ENCODE peak calls at places on chromosomes 1 and 21, in four cellular contexts. W is AG04450, X is cardiac muscle cell, U is heart left ventricle. C is an unnamed sample.

GRCh38 chr1:33455537-33456301 is 16.7 kb upstream of the ZSCAN20 start:
- DNase-seq in W (peak), X (peak), U (peak), C (peak)

GRCh38 chr1:243658596-243659105 is 191.4 kb downstream of the AKT3 start:
- DNase-seq in W (no peak), X (no peak), U (no peak), C (no peak)

GRCh38 chr1:22410401-22410800 is 41.2 kb upstream of the ZBTB40 start:
- DNase-seq in U (no peak), X (no peak), W (no peak), C (no peak)

GRCh38 chr1:208272713-208273112 is 28.5 kb upstream of the PLXNA2 start:
- DNase-seq in W (no peak), U (no peak), X (peak), C (no peak)

GRCh38 chr21:43864313-43864805 is 664 bp upstream of the AGPAT3 start:
- DNase-seq in X (peak), U (peak), W (no peak), C (no peak)

GRCh38 chr1:211285196-211285595 is 26.0 kb downstream of the RCOR3 start:
- DNase-seq in W (no peak), X (no peak), U (no peak), C (no peak)

GRCh38 chr1:165907256-165907857 is 79.9 kb downstream of the UCK2 start:
- DNase-seq in W (no peak), U (no peak), X (no peak), C (no peak)

GRCh38 chr1:116558140-116558549 is 12.7 kb downstream of the CD58 start:
- DNase-seq in X (no peak), W (no peak), U (no peak), C (no peak)

GRCh38 chr1:230851291-230851691 is 17.0 kb downstream of the C1orf198 start:
- DNase-seq in W (no peak), U (no peak), X (peak), C (no peak)

GRCh38 chr1:196059210-196059609 is 549.0 kb downstream of the KCNT2 start:
- DNase-seq in X (no peak), U (no peak), W (no peak), C (no peak)

GRCh38 chr1:220281159-220281574 is 8.9 kb upstream of the RAB3GAP2 start:
- DNase-seq in U (no peak), W (no peak), X (no peak), C (no peak)

GRCh38 chr1:24393892-24394291 is 19.7 kb downstream of the STPG1 start:
- DNase-seq in X (no peak), U (no peak), W (no peak), C (no peak)

GRCh38 chr1:25526753-25527152 is 16.7 kb upstream of the LDLRAP1 start:
- DNase-seq in W (no peak), U (no peak), X (no peak), C (no peak)

GRCh38 chr1:154955718-154956513 is at the start of gene PBXIP1:
- DNase-seq in U (peak), W (no peak), X (peak), C (peak)

GRCh38 chr1:203867816-203868215 is 6.4 kb downstream of the SNRPE start:
- DNase-seq in X (no peak), U (no peak), W (no peak), C (no peak)

GRCh38 chr1:46408356-46409062 is 14.4 kb downstream of the FAAH start:
- DNase-seq in W (no peak), U (no peak), X (no peak), C (no peak)

GRCh38 chr1:168053681-168054080 is 83.0 kb downstream of the GPR161 start:
- DNase-seq in W (no peak), U (peak), X (peak), C (no peak)

GRCh38 chr1:12183095-12183794 is 16.5 kb downstream of the TNFRSF1B start:
- DNase-seq in X (no peak), U (no peak), W (no peak), C (no peak)

GRCh38 chr1:43396059-43396458 is 6.4 kb downstream of the SZT2 start:
- DNase-seq in U (no peak), X (no peak), W (no peak), C (no peak)

GRCh38 chr1:54606096-54606989 is 17.0 kb downstream of the FAM151A start:
- DNase-seq in X (no peak), U (no peak), W (no peak), C (no peak)

GRCh38 chr21:45138199-45139002 is 64.0 kb downstream of the ADARB1 start:
- DNase-seq in X (peak), W (no peak), U (peak), C (peak)

GRCh38 chr21:35217504-35218060 is 168.5 kb upstream of the RUNX1 start:
- DNase-seq in U (no peak), W (no peak), X (no peak), C (no peak)

GRCh38 chr1:208778417-208778816 is 534.2 kb upstream of the PLXNA2 start:
- DNase-seq in U (no peak), X (no peak), W (no peak), C (no peak)

GRCh38 chr21:26845066-26845749 is at the start of gene ADAMTS1:
- DNase-seq in X (peak), U (peak), W (peak), C (no peak)

GRCh38 chr1:153262462-153263157 is 3.1 kb downstream of the LORICRIN start:
- DNase-seq in W (no peak), U (no peak), X (no peak), C (no peak)

GRCh38 chr1:208803371-208803811 is 559.2 kb upstream of the PLXNA2 start:
- DNase-seq in X (peak), U (no peak), W (no peak), C (no peak)

GRCh38 chr1:232590742-232591082 is 39.2 kb downstream of the SIPA1L2 start:
- DNase-seq in X (no peak), W (no peak), U (no peak), C (no peak)

GRCh38 chr1:232587141-232588008 is 42.6 kb downstream of the SIPA1L2 start:
- DNase-seq in X (no peak), W (no peak), U (no peak), C (no peak)

GRCh38 chr1:232591344-232591743 is 38.6 kb downstream of the SIPA1L2 start:
- DNase-seq in W (no peak), U (no peak), X (no peak), C (no peak)

GRCh38 chr1:232589111-232589808 is 40.7 kb downstream of the SIPA1L2 start:
- DNase-seq in X (no peak), W (no peak), U (no peak), C (no peak)

GRCh38 chr1:232589809-232590741 is 39.9 kb downstream of the SIPA1L2 start:
- DNase-seq in X (peak), U (peak), W (no peak), C (no peak)
- H3K27ac ChIP-seq in X (peak), U (peak), W (no peak), C (no peak)

GRCh38 chr1:91007827-91008226 is 14.0 kb downstream of the ZNF644 start:
- DNase-seq in U (no peak), W (no peak), X (no peak), C (no peak)
- H3K4me3 ChIP-seq in U (no peak), W (no peak), X (no peak), C (no peak)

DNA sequence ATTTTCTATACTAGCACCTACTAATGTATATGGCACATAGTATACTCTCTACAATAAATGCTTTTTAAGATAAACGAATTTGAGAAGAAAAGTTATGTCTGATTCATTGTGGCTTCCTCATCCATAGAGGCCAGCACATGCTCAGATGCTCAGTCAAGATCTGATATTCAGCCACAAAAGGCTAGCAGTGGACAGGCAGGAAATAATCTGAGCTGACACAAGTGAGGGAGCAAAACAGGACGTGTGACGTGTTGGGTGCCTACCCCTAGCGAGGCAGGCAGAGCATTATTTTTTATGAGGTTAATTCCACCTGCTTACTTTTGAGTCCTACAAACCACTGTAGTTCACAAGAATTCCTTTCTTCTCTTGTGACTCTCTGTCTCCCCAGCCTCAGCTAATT is 550.9 kb downstream of the SMYD3 start:
- DNase-seq in W (no peak), U (no peak), X (no peak), C (peak)
- H3K27ac ChIP-seq in W (no peak), U (no peak), X (no peak), C (peak)

DNA sequence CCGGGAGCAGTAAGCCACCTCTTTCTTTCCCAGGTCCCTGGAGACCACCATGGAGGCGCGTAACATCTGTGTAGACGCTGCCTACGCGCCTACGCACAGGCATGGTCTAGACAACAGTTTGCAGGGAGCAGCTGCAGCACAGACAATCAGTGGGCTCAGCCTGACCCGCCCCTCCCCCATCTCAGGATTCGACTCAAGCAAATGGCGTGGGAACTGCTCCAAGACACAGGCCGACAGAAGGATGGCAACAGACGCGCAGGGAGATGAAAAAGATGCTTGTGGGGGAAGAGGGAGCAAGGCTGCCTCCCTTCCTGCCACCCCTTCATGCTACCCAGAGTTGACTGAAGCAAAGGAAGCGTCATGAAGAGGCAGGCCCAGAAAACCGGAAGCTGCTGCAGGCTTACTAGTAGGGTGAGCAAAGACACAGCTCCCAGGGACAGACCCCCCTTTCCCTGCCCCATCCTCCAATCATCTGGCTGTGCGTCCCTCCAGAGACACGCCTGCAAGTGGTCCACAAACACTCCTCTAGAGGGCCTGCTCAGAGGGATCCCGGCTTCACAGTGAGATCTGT is 19.5 kb downstream of the STK40 start:
- DNase-seq in W (no peak), U (peak), X (no peak), C (peak)
- H3K4me3 ChIP-seq in W (no peak), U (no peak), X (no peak), C (no peak)

GRCh38 chr1:26529655-26530539 is at the start of gene RPS6KA1:
- DNase-seq in W (no peak), U (peak), X (peak), C (peak)

GRCh38 chr1:26530898-26531598 is 1.5 kb downstream of the RPS6KA1 start:
- DNase-seq in U (no peak), W (no peak), X (peak), C (no peak)

GRCh38 chr1:26529405-26529654 is 231 bp upstream of the RPS6KA1 start:
- DNase-seq in W (no peak), X (no peak), U (no peak), C (no peak)

GRCh38 chr1:26531651-26532131 is 2.1 kb downstream of the RPS6KA1 start:
- DNase-seq in X (no peak), W (no peak), U (no peak), C (no peak)

DNA sequence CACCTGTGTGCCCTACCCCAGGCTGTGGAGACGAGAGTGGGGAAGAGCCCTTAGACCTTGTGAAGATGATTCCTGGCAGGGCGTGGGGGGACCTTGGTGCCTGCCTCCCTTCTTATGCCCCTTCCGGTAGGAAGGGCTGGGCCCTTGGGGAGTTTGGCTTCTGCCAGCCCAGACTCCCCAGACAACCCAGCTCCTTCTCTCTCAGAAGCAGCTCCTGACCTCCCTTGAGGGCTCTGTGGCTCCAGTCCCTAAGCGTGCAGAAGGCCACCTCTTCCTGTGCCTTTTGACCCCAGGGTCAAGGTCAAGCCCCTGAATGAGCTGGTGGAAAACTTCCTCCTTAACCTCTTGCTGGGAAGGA is 958 bp downstream of the RPS6KA1 start:
- DNase-seq in W (no peak), U (no peak), X (no peak), C (no peak)
- H3K27ac ChIP-seq in W (no peak), U (no peak), X (no peak), C (peak)

DNA sequence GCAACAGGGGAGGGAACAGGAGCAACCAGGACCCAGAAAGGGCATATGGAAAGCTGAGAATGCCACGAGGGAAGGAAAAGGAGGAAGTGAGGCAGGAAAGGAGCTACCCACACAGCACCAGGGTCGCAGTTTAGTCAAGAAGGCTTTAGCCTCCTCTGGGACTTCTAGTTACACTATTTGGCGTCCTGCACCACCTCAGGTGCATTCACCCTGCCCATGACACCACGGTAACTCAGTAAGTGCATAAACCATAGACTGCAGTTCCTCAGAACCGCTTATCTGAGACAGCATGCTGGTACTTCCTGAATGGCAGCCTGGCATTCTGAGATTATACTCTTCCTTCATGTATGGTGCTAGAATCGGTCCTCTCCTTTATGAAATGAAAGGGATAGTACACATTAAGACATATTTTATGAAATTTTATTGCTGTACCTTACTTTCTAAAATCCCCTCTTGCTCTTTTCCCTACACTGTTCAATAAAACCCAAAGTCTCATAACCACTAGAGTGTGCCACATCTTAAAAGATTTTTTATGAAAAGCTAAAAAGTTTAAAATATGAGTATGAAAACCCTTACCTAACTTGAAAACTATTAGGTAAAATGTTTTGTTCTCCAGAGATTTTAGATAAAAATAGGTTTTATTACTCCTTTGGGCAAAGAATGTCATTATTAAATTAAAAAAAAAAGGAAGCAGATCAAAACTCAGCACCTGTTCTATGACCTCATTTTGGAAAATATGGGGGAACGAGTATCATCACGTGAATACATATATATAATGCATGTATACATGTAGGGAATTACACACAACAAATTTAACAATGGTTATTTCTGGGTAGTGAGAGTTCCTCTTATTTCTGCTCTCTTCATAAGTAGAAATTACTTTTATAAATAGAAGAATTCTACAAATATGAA is 67.3 kb downstream of the VAV3 start:
- DNase-seq in U (no peak), W (no peak), X (no peak), C (peak)
- H3K4me3 ChIP-seq in U (no peak), W (no peak), X (no peak), C (no peak)

C was measured in CD8-positive, alpha-beta memory T cell.